ENCODE peak calls at places on chromosomes 1 and 21, in seven cellular contexts. J is tibial nerve, L is esophagus muscularis mucosa, Y is sigmoid colon, W is transverse colon, K is ovary, V is A549. B is an unnamed sample.

GRCh38 chr1:52702886-52703787 is 5.0 kb upstream of the COA7 start:
- DNase-seq in J (peak; percentile 72), L (peak; percentile 97), Y (peak; percentile 97), W (peak; percentile 93), K (peak; percentile 85), V (peak; percentile 92), B (peak; percentile 90)

GRCh38 chr21:27759091-27759659 is 792.3 kb upstream of the ADAMTS5 start:
- DNase-seq in J (no peak), L (no peak), Y (no peak), W (peak; percentile 47), K (no peak), V (no peak), B (no peak)

GRCh38 chr1:6345009-6345408 is 48.6 kb downstream of the ACOT7 start:
- DNase-seq in J (no peak), L (no peak), Y (no peak), W (peak; percentile 53), K (no peak), V (no peak), B (no peak)

GRCh38 chr1:167171286-167171929 is 49.3 kb upstream of the POU2F1 start:
- DNase-seq in J (no peak), L (no peak), Y (no peak), W (no peak), K (no peak), V (no peak), B (no peak)

GRCh38 chr1:199931666-199932377 is 95.7 kb upstream of the NR5A2 start:
- DNase-seq in J (no peak), L (no peak), Y (no peak), W (peak; percentile 10), K (no peak), V (peak; percentile 69), B (no peak)

GRCh38 chr1:205827623-205828022 is 14.6 kb upstream of the SLC41A1 start:
- DNase-seq in J (no peak), L (no peak), Y (no peak), W (no peak), K (no peak), V (peak; percentile 13), B (peak; percentile 53)

GRCh38 chr1:15026114-15026483 is 127.4 kb upstream of the TMEM51 start:
- DNase-seq in J (no peak), L (no peak), Y (no peak), W (no peak), K (no peak), V (no peak), B (no peak)

GRCh38 chr1:25661043-25661807 is 44.6 kb downstream of the MAN1C1 start:
- DNase-seq in J (no peak), L (no peak), Y (no peak), W (no peak), K (no peak), V (no peak), B (peak; percentile 10)

GRCh38 chr1:94411217-94411616 is 7.0 kb upstream of the ABCD3 start:
- DNase-seq in J (no peak), L (no peak), Y (no peak), W (no peak), K (no peak), V (no peak), B (no peak)

GRCh38 chr1:77056525-77056924 is 162.7 kb downstream of the PIGK start:
- DNase-seq in J (no peak), L (peak; percentile 80), Y (no peak), W (no peak), K (no peak), V (no peak), B (no peak)

GRCh38 chr1:116256875-116257823 is 115.9 kb upstream of the ATP1A1 start:
- DNase-seq in J (no peak), L (no peak), Y (no peak), W (peak; percentile 76), K (no peak), V (no peak), B (peak; percentile 64)

GRCh38 chr1:27568247-27569087 is 35.5 kb downstream of the AHDC1 start:
- DNase-seq in J (peak; percentile 95), L (peak; percentile 98), Y (peak; percentile 98), W (peak; percentile 98), K (peak; percentile 97), V (peak; percentile 93), B (peak; percentile 98)

GRCh38 chr1:66274634-66275033 is 259.3 kb upstream of the SGIP1 start:
- DNase-seq in J (no peak), L (no peak), Y (no peak), W (no peak), K (no peak), V (no peak), B (no peak)

GRCh38 chr1:154353460-154353904 is 28.2 kb downstream of the ATP8B2 start:
- DNase-seq in J (no peak), L (no peak), Y (no peak), W (peak; percentile 44), K (no peak), V (peak; percentile 49), B (peak; percentile 51)

GRCh38 chr1:219582310-219582709 is 30.6 kb downstream of the ZC3H11B start:
- DNase-seq in J (no peak), L (no peak), Y (no peak), W (no peak), K (no peak), V (no peak), B (no peak)

GRCh38 chr1:200367841-200368534 is 41.8 kb downstream of the ZNF281 start:
- DNase-seq in J (no peak), L (no peak), Y (no peak), W (no peak), K (no peak), V (no peak), B (no peak)

GRCh38 chr21:43866233-43866632 is 1.2 kb downstream of the AGPAT3 start:
- DNase-seq in J (no peak), L (no peak), Y (peak; percentile 83), W (peak; percentile 58), K (peak; percentile 77), V (no peak), B (no peak)

GRCh38 chr1:107315652-107316051 is 174.8 kb downstream of the NTNG1 start:
- DNase-seq in J (no peak), L (no peak), Y (no peak), W (no peak), K (no peak), V (no peak), B (no peak)

GRCh38 chr1:176504848-176505553 is 42.0 kb downstream of the PAPPA2 start:
- DNase-seq in J (no peak), L (no peak), Y (no peak), W (no peak), K (no peak), V (no peak), B (no peak)

GRCh38 chr1:241560511-241561187 is 28.5 kb downstream of the KMO start:
- DNase-seq in J (no peak), L (no peak), Y (no peak), W (no peak), K (no peak), V (no peak), B (no peak)

GRCh38 chr1:234412830-234413229 is 39.6 kb downstream of the COA6 start:
- DNase-seq in J (no peak), L (peak; percentile 45), Y (no peak), W (no peak), K (no peak), V (no peak), B (no peak)

GRCh38 chr1:173410133-173410793 is 66.9 kb upstream of the PRDX6 start:
- DNase-seq in J (no peak), L (no peak), Y (no peak), W (no peak), K (no peak), V (no peak), B (no peak)

GRCh38 chr1:173411835-173412742 is 65.0 kb upstream of the PRDX6 start:
- DNase-seq in J (no peak), L (no peak), Y (no peak), W (no peak), K (peak; percentile 48), V (peak; percentile 29), B (no peak)

GRCh38 chr1:173408886-173409285 is 68.2 kb upstream of the PRDX6 start:
- DNase-seq in J (no peak), L (no peak), Y (no peak), W (no peak), K (no peak), V (no peak), B (no peak)

GRCh38 chr1:173409613-173410012 is 67.5 kb upstream of the PRDX6 start:
- DNase-seq in J (no peak), L (no peak), Y (no peak), W (peak; percentile 47), K (peak; percentile 63), V (no peak), B (peak; percentile 40)

DNA sequence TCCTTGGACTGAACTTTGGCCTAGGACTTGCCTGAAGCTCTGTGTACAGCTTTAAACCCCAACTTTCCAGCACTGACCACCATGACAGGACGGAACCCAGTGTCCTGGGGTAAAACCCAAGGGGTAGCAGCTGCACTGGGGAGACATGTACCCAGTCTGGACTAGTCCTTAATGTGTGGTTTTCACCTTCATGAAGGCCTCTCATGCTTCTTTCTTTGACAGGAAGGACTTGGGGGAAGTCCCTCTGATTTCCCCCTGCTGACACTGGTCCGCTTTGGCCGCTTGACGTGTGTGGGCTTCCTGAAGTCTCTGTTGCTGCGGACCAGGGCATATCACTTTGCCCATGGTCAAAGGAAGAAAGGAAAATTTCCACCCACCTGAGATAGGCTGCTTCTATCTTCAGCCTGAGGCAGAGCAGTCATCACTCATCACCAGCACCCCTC is 66.3 kb upstream of the PRDX6 start:
- DNase-seq in J (no peak), L (no peak), Y (no peak), W (no peak), K (no peak), V (no peak), B (no peak)
- H3K4me1 ChIP-seq in J (no peaks in the 10 kb centered on the region), L (no peaks in the 10 kb centered on the region), Y (peaks cover 2% of the 10 kb centered on the region), W (peaks cover 12% of the 10 kb centered on the region), K (peaks cover 8% of the 10 kb centered on the region), V (peaks cover 13% of the 10 kb centered on the region), B (peaks cover 7% of the 10 kb centered on the region)

GRCh38 chr1:33256701-33257387 is 552 bp downstream of the ZNF362 start:
- DNase-seq in J (no peak), L (no peak), Y (no peak), W (peak; percentile 76), K (peak; percentile 70), V (peak; percentile 83), B (peak; percentile 78)
- TF ChIP-seq EP300 in J (peak; percentile 27), L (no peak), Y (no peak), W (no peak), K (no peak), V (no peak), B (no peak)

DNA sequence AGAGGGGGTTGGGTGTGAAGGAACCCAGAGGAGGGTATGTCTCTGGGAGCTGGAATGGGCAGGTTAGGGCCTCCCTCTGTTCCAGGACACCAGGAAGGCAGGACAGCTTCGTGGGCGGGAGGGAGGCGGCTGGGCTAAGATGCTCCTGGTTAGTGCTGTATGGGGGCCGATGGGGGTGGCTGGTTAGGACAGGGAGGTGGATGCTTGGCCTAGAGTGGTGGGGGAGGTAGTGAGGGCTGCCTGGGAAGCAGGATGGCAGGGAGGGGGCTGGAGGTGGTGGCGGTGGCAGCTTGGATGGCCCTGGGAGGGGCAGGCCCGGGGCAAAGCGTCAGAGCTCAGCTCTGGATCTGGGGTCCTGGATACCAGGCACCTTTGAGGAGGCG is 6.2 kb upstream of the MMP23B start:
- DNase-seq in J (no peak), L (no peak), Y (no peak), W (no peak), K (no peak), V (no peak), B (no peak)
- H3K4me1 ChIP-seq in J (no peaks in the 10 kb centered on the region), L (peaks cover 10% of the 10 kb centered on the region), Y (peaks cover 4% of the 10 kb centered on the region), W (peaks cover 14% of the 10 kb centered on the region), K (peaks cover 2% of the 10 kb centered on the region), V (no peaks in the 10 kb centered on the region), B (peaks cover 25% of the 10 kb centered on the region)

GRCh38 chr1:218112862-218113261 is 172.2 kb upstream of the RRP15 start:
- DNase-seq in J (no peak), L (no peak), Y (no peak), W (no peak), K (no peak), V (no peak), B (no peak)

GRCh38 chr1:218108034-218108433 is 177.1 kb upstream of the RRP15 start:
- DNase-seq in J (no peak), L (no peak), Y (no peak), W (no peak), K (no peak), V (no peak), B (no peak)
- TF ChIP-seq EP300 in J (no peak), L (no peak), Y (no peak), W (no peak), K (no peak), V (no peak), B (no peak)

B was measured in stomach.